ENCODE peak calls at places on chromosome 10, in five cellular contexts. One of them, this sample, is unnamed.

GRCh38 chr10:38118072-38118807 is 24.1 kb downstream of the ZNF37A start:
- DNase-seq in Right ventricle myocardium superior: no peak
- DNase-seq in cardiac muscle cell: peak
- DNase-seq in activated naive CD4-positive, alpha-beta T cell treated with Interleukin-2 at 50 U/mL for 16 hours: no peak
- DNase-seq in brain microvascular endothelial cell: no peak
- DNase-seq in this sample: no peak

GRCh38 chr10:110967009-110967630 is 47.7 kb downstream of the SHOC2 start:
- DNase-seq in Right ventricle myocardium superior: no peak
- DNase-seq in cardiac muscle cell: peak
- DNase-seq in activated naive CD4-positive, alpha-beta T cell treated with Interleukin-2 at 50 U/mL for 16 hours: no peak
- DNase-seq in brain microvascular endothelial cell: no peak
- DNase-seq in this sample: no peak

GRCh38 chr10:123720536-123720935 is 54.4 kb downstream of the GPR26 start:
- DNase-seq in Right ventricle myocardium superior: no peak
- DNase-seq in cardiac muscle cell: no peak
- DNase-seq in activated naive CD4-positive, alpha-beta T cell treated with Interleukin-2 at 50 U/mL for 16 hours: no peak
- DNase-seq in brain microvascular endothelial cell: no peak
- DNase-seq in this sample: no peak

GRCh38 chr10:51439645-51440044 is 259.8 kb downstream of the CSTF2T start:
- DNase-seq in Right ventricle myocardium superior: no peak
- DNase-seq in cardiac muscle cell: no peak
- DNase-seq in activated naive CD4-positive, alpha-beta T cell treated with Interleukin-2 at 50 U/mL for 16 hours: no peak
- DNase-seq in brain microvascular endothelial cell: no peak
- DNase-seq in this sample: no peak

GRCh38 chr10:58063854-58064480 is 203.7 kb downstream of the IPMK start:
- DNase-seq in Right ventricle myocardium superior: no peak
- DNase-seq in cardiac muscle cell: no peak
- DNase-seq in activated naive CD4-positive, alpha-beta T cell treated with Interleukin-2 at 50 U/mL for 16 hours: no peak
- DNase-seq in brain microvascular endothelial cell: no peak
- DNase-seq in this sample: no peak

GRCh38 chr10:12589789-12590188 is 240.4 kb downstream of the CAMK1D start:
- DNase-seq in Right ventricle myocardium superior: no peak
- DNase-seq in cardiac muscle cell: no peak
- DNase-seq in activated naive CD4-positive, alpha-beta T cell treated with Interleukin-2 at 50 U/mL for 16 hours: no peak
- DNase-seq in brain microvascular endothelial cell: no peak
- DNase-seq in this sample: no peak

GRCh38 chr10:98364432-98365102 is 50.4 kb downstream of the PYROXD2 start:
- DNase-seq in Right ventricle myocardium superior: no peak
- DNase-seq in cardiac muscle cell: no peak
- DNase-seq in activated naive CD4-positive, alpha-beta T cell treated with Interleukin-2 at 50 U/mL for 16 hours: no peak
- DNase-seq in brain microvascular endothelial cell: no peak
- DNase-seq in this sample: no peak

GRCh38 chr10:51876979-51877378 is 177.6 kb upstream of the CSTF2T start:
- DNase-seq in Right ventricle myocardium superior: no peak
- DNase-seq in cardiac muscle cell: no peak
- DNase-seq in activated naive CD4-positive, alpha-beta T cell treated with Interleukin-2 at 50 U/mL for 16 hours: no peak
- DNase-seq in brain microvascular endothelial cell: no peak
- DNase-seq in this sample: no peak

GRCh38 chr10:36450385-36450784 is 675.0 kb upstream of the ANKRD30A start:
- DNase-seq in Right ventricle myocardium superior: no peak
- DNase-seq in cardiac muscle cell: peak
- DNase-seq in activated naive CD4-positive, alpha-beta T cell treated with Interleukin-2 at 50 U/mL for 16 hours: no peak
- DNase-seq in brain microvascular endothelial cell: peak
- DNase-seq in this sample: no peak

GRCh38 chr10:132449051-132449825 is 52.2 kb downstream of the PWWP2B start:
- DNase-seq in Right ventricle myocardium superior: peak
- DNase-seq in cardiac muscle cell: no peak
- DNase-seq in activated naive CD4-positive, alpha-beta T cell treated with Interleukin-2 at 50 U/mL for 16 hours: no peak
- DNase-seq in brain microvascular endothelial cell: no peak
- DNase-seq in this sample: peak

GRCh38 chr10:42380926-42381547 is 257.3 kb downstream of the ZNF33B start:
- DNase-seq in Right ventricle myocardium superior: no peak
- DNase-seq in cardiac muscle cell: no peak
- DNase-seq in activated naive CD4-positive, alpha-beta T cell treated with Interleukin-2 at 50 U/mL for 16 hours: no peak
- DNase-seq in brain microvascular endothelial cell: no peak
- DNase-seq in this sample: no peak

GRCh38 chr10:63718006-63718405 is 196.8 kb downstream of the REEP3 start:
- DNase-seq in Right ventricle myocardium superior: no peak
- DNase-seq in cardiac muscle cell: peak
- DNase-seq in activated naive CD4-positive, alpha-beta T cell treated with Interleukin-2 at 50 U/mL for 16 hours: no peak
- DNase-seq in brain microvascular endothelial cell: no peak
- DNase-seq in this sample: no peak

GRCh38 chr10:93071674-93072224 is 1.9 kb upstream of the CYP26A1 start:
- DNase-seq in Right ventricle myocardium superior: no peak
- DNase-seq in cardiac muscle cell: no peak
- DNase-seq in activated naive CD4-positive, alpha-beta T cell treated with Interleukin-2 at 50 U/mL for 16 hours: no peak
- DNase-seq in brain microvascular endothelial cell: no peak
- DNase-seq in this sample: no peak

GRCh38 chr10:88077977-88078376 is 214.6 kb downstream of the PTEN start:
- DNase-seq in Right ventricle myocardium superior: no peak
- DNase-seq in cardiac muscle cell: no peak
- DNase-seq in activated naive CD4-positive, alpha-beta T cell treated with Interleukin-2 at 50 U/mL for 16 hours: no peak
- DNase-seq in brain microvascular endothelial cell: no peak
- DNase-seq in this sample: no peak

GRCh38 chr10:49164587-49165188 is 23.5 kb downstream of the TMEM273 start:
- DNase-seq in Right ventricle myocardium superior: peak
- DNase-seq in cardiac muscle cell: peak
- DNase-seq in activated naive CD4-positive, alpha-beta T cell treated with Interleukin-2 at 50 U/mL for 16 hours: peak
- DNase-seq in brain microvascular endothelial cell: peak
- DNase-seq in this sample: no peak

GRCh38 chr10:12807982-12808613 is 193.4 kb downstream of the CCDC3 start:
- DNase-seq in Right ventricle myocardium superior: no peak
- DNase-seq in cardiac muscle cell: no peak
- DNase-seq in activated naive CD4-positive, alpha-beta T cell treated with Interleukin-2 at 50 U/mL for 16 hours: no peak
- DNase-seq in brain microvascular endothelial cell: no peak
- DNase-seq in this sample: no peak

GRCh38 chr10:119416855-119417254 is 125.7 kb downstream of the RGS10 start:
- DNase-seq in Right ventricle myocardium superior: peak
- DNase-seq in cardiac muscle cell: peak
- DNase-seq in activated naive CD4-positive, alpha-beta T cell treated with Interleukin-2 at 50 U/mL for 16 hours: peak
- DNase-seq in brain microvascular endothelial cell: no peak
- DNase-seq in this sample: peak

GRCh38 chr10:127190427-127190826 is 6.0 kb downstream of the INSYN2A start:
- DNase-seq in Right ventricle myocardium superior: no peak
- DNase-seq in cardiac muscle cell: no peak
- DNase-seq in activated naive CD4-positive, alpha-beta T cell treated with Interleukin-2 at 50 U/mL for 16 hours: no peak
- DNase-seq in brain microvascular endothelial cell: no peak
- DNase-seq in this sample: no peak

GRCh38 chr10:66931340-66931948 is 5.6 kb downstream of the LRRTM3 start:
- DNase-seq in Right ventricle myocardium superior: no peak
- DNase-seq in cardiac muscle cell: peak
- DNase-seq in activated naive CD4-positive, alpha-beta T cell treated with Interleukin-2 at 50 U/mL for 16 hours: no peak
- DNase-seq in brain microvascular endothelial cell: peak
- DNase-seq in this sample: no peak

GRCh38 chr10:77456414-77456813 is 181.2 kb downstream of the KCNMA1 start:
- DNase-seq in Right ventricle myocardium superior: no peak
- DNase-seq in cardiac muscle cell: no peak
- DNase-seq in activated naive CD4-positive, alpha-beta T cell treated with Interleukin-2 at 50 U/mL for 16 hours: no peak
- DNase-seq in brain microvascular endothelial cell: no peak
- DNase-seq in this sample: no peak